ENCODE peak calls at places on chromosomes 11 and 22, in ten cellular contexts. D is GF-D8; U is LHCN-M2; E is activated naive CD4-positive, alpha-beta T cell treated with Interleukin-2 at 50 U/mL for 16 hours; W is activated CD8-positive, alpha-beta T cell treated with anti-CD3 and anti-CD28 coated beads, Interleukin-2, amount 10 ng/mL, durations not matched to agents 7 days and 5 days; Z is stimulated activated CD4-positive, alpha-beta T cell treated with anti-CD3 and anti-CD28 coated beads, TNF-alpha, amount 100 ng/mL, for 1 hour; B is non-pigmented ciliary epithelial cell; M is T follicular helper cell; J is GM20000; O is iPS DF 6.9. V is an unnamed sample.

GRCh38 chr11:37712246-37712645 is 1114.2 kb upstream of the RAG2 start:
- DNase-seq in D (no peak), U (peak; percentile 19), E (no peak), W (no peak), Z (no peak), B (no peak), M (no peak), J (no peak), O (peak; percentile 27), V (no peak)

GRCh38 chr22:22235564-22235963 is 9.0 kb upstream of the VPREB1 start:
- DNase-seq in D (no peak), U (peak; percentile 16), E (peak; percentile 58), W (peak; percentile 63), Z (peak; percentile 11), B (no peak), M (peak; percentile 24), J (peak; percentile 70), O (peak; percentile 31), V (no peak)

GRCh38 chr11:94934362-94934761 is 39.0 kb downstream of the CWC15 start:
- DNase-seq in D (no peak), U (peak; percentile 61), E (no peak), W (peak; percentile 31), Z (no peak), B (peak; percentile 27), M (no peak), J (no peak), O (no peak), V (no peak)

GRCh38 chr22:38842512-38843200 is 1.2 kb downstream of the NPTXR start:
- DNase-seq in D (no peak), U (no peak), E (no peak), W (no peak), Z (no peak), B (no peak), M (no peak), J (no peak), O (no peak), V (no peak)

GRCh38 chr11:37995886-37996285 is 1397.8 kb upstream of the RAG2 start:
- DNase-seq in D (no peak), U (no peak), E (no peak), W (no peak), Z (no peak), B (no peak), M (no peak), J (no peak), O (no peak), V (no peak)

GRCh38 chr22:36301384-36301828 is 48.5 kb downstream of the APOL1 start:
- DNase-seq in D (no peak), U (peak; percentile 42), E (peak; percentile 83), W (peak; percentile 87), Z (peak; percentile 75), B (no peak), M (peak; percentile 75), J (peak; percentile 88), O (peak; percentile 61), V (peak; percentile 27)

GRCh38 chr22:49630448-49630946 is 197.2 kb downstream of the BRD1 start:
- DNase-seq in D (no peak), U (no peak), E (no peak), W (no peak), Z (no peak), B (no peak), M (no peak), J (no peak), O (no peak), V (no peak)

GRCh38 chr11:115759622-115760527 is 255.7 kb upstream of the CADM1 start:
- DNase-seq in D (no peak), U (no peak), E (no peak), W (no peak), Z (no peak), B (no peak), M (no peak), J (no peak), O (no peak), V (no peak)

GRCh38 chr22:30830907-30831306 is 136.2 kb downstream of the OSBP2 start:
- DNase-seq in D (no peak), U (peak; percentile 89), E (no peak), W (no peak), Z (no peak), B (peak; percentile 57), M (no peak), J (peak; percentile 1), O (no peak), V (no peak)

V was measured in hippocampal formation.